ENCODE peak calls at places on chromosomes 1 and 21, in nine cellular contexts. One of them, this sample, is unnamed.

GRCh38 chr1:58584082-58584895 is 7.2 kb upstream of the TACSTD2 start:
- DNase-seq in Caco-2: no peak
- DNase-seq in cardiac septum: no peak
- DNase-seq in NCI-H1105 treated with DMSO at 0.1 percent for 48 hours: no peak
- DNase-seq in stimulated activated CD8-positive, alpha-beta memory T cell treated with anti-CD3 and anti-CD28 coated beads, Interleukin-4, amount 100 ng/mL, for 4 hours: no peak
- DNase-seq in astrocyte of the spinal cord: peak
- DNase-seq in fibroblast of pulmonary artery: peak
- DNase-seq in HuH-7.5: peak
- DNase-seq in iPS-NIHi11: no peak
- DNase-seq in this sample: peak

GRCh38 chr1:11507309-11507708 is 28.4 kb downstream of the DISP3 start:
- DNase-seq in Caco-2: no peak
- DNase-seq in cardiac septum: no peak
- DNase-seq in NCI-H1105 treated with DMSO at 0.1 percent for 48 hours: no peak
- DNase-seq in stimulated activated CD8-positive, alpha-beta memory T cell treated with anti-CD3 and anti-CD28 coated beads, Interleukin-4, amount 100 ng/mL, for 4 hours: no peak
- DNase-seq in astrocyte of the spinal cord: no peak
- DNase-seq in fibroblast of pulmonary artery: no peak
- DNase-seq in HuH-7.5: no peak
- DNase-seq in iPS-NIHi11: no peak
- DNase-seq in this sample: no peak

GRCh38 chr1:209434066-209434465 is 149.4 kb upstream of the CAMK1G start:
- DNase-seq in Caco-2: no peak
- DNase-seq in cardiac septum: no peak
- DNase-seq in NCI-H1105 treated with DMSO at 0.1 percent for 48 hours: no peak
- DNase-seq in stimulated activated CD8-positive, alpha-beta memory T cell treated with anti-CD3 and anti-CD28 coated beads, Interleukin-4, amount 100 ng/mL, for 4 hours: no peak
- DNase-seq in astrocyte of the spinal cord: no peak
- DNase-seq in fibroblast of pulmonary artery: peak
- DNase-seq in HuH-7.5: no peak
- DNase-seq in iPS-NIHi11: no peak
- DNase-seq in this sample: no peak

GRCh38 chr1:221672160-221672762 is 69.6 kb downstream of the DUSP10 start:
- DNase-seq in Caco-2: no peak
- DNase-seq in cardiac septum: no peak
- DNase-seq in NCI-H1105 treated with DMSO at 0.1 percent for 48 hours: no peak
- DNase-seq in stimulated activated CD8-positive, alpha-beta memory T cell treated with anti-CD3 and anti-CD28 coated beads, Interleukin-4, amount 100 ng/mL, for 4 hours: no peak
- DNase-seq in astrocyte of the spinal cord: peak
- DNase-seq in fibroblast of pulmonary artery: peak
- DNase-seq in HuH-7.5: no peak
- DNase-seq in iPS-NIHi11: no peak
- DNase-seq in this sample: no peak

GRCh38 chr1:155044812-155045690 is 6.1 kb upstream of the ADAM15 start:
- DNase-seq in Caco-2: peak
- DNase-seq in cardiac septum: peak
- DNase-seq in NCI-H1105 treated with DMSO at 0.1 percent for 48 hours: peak
- DNase-seq in stimulated activated CD8-positive, alpha-beta memory T cell treated with anti-CD3 and anti-CD28 coated beads, Interleukin-4, amount 100 ng/mL, for 4 hours: no peak
- DNase-seq in astrocyte of the spinal cord: peak
- DNase-seq in fibroblast of pulmonary artery: peak
- DNase-seq in HuH-7.5: peak
- DNase-seq in iPS-NIHi11: peak
- DNase-seq in this sample: peak

GRCh38 chr1:150221552-150221951 is 14.4 kb downstream of the ANP32E start:
- DNase-seq in Caco-2: no peak
- DNase-seq in cardiac septum: no peak
- DNase-seq in NCI-H1105 treated with DMSO at 0.1 percent for 48 hours: peak
- DNase-seq in stimulated activated CD8-positive, alpha-beta memory T cell treated with anti-CD3 and anti-CD28 coated beads, Interleukin-4, amount 100 ng/mL, for 4 hours: no peak
- DNase-seq in astrocyte of the spinal cord: peak
- DNase-seq in fibroblast of pulmonary artery: peak
- DNase-seq in HuH-7.5: no peak
- DNase-seq in iPS-NIHi11: no peak
- DNase-seq in this sample: peak

GRCh38 chr1:225532240-225532944 is 104.6 kb upstream of the LBR start:
- DNase-seq in Caco-2: no peak
- DNase-seq in cardiac septum: no peak
- DNase-seq in NCI-H1105 treated with DMSO at 0.1 percent for 48 hours: peak
- DNase-seq in stimulated activated CD8-positive, alpha-beta memory T cell treated with anti-CD3 and anti-CD28 coated beads, Interleukin-4, amount 100 ng/mL, for 4 hours: no peak
- DNase-seq in astrocyte of the spinal cord: no peak
- DNase-seq in fibroblast of pulmonary artery: no peak
- DNase-seq in HuH-7.5: no peak
- DNase-seq in iPS-NIHi11: no peak
- DNase-seq in this sample: no peak

GRCh38 chr1:226429051-226429461 is 21.2 kb upstream of the PARP1 start:
- DNase-seq in Caco-2: no peak
- DNase-seq in cardiac septum: no peak
- DNase-seq in NCI-H1105 treated with DMSO at 0.1 percent for 48 hours: no peak
- DNase-seq in stimulated activated CD8-positive, alpha-beta memory T cell treated with anti-CD3 and anti-CD28 coated beads, Interleukin-4, amount 100 ng/mL, for 4 hours: no peak
- DNase-seq in astrocyte of the spinal cord: no peak
- DNase-seq in fibroblast of pulmonary artery: no peak
- DNase-seq in HuH-7.5: no peak
- DNase-seq in iPS-NIHi11: no peak
- DNase-seq in this sample: no peak

GRCh38 chr1:207806531-207807394 is 54.9 kb downstream of the CD46 start:
- DNase-seq in Caco-2: no peak
- DNase-seq in cardiac septum: no peak
- DNase-seq in NCI-H1105 treated with DMSO at 0.1 percent for 48 hours: no peak
- DNase-seq in stimulated activated CD8-positive, alpha-beta memory T cell treated with anti-CD3 and anti-CD28 coated beads, Interleukin-4, amount 100 ng/mL, for 4 hours: no peak
- DNase-seq in astrocyte of the spinal cord: peak
- DNase-seq in fibroblast of pulmonary artery: no peak
- DNase-seq in HuH-7.5: no peak
- DNase-seq in iPS-NIHi11: no peak
- DNase-seq in this sample: no peak

GRCh38 chr21:35565204-35565611 is 495.1 kb downstream of the SETD4 start:
- DNase-seq in Caco-2: peak
- DNase-seq in cardiac septum: no peak
- DNase-seq in NCI-H1105 treated with DMSO at 0.1 percent for 48 hours: no peak
- DNase-seq in stimulated activated CD8-positive, alpha-beta memory T cell treated with anti-CD3 and anti-CD28 coated beads, Interleukin-4, amount 100 ng/mL, for 4 hours: no peak
- DNase-seq in astrocyte of the spinal cord: peak
- DNase-seq in fibroblast of pulmonary artery: peak
- DNase-seq in HuH-7.5: no peak
- DNase-seq in iPS-NIHi11: peak
- DNase-seq in this sample: no peak

GRCh38 chr1:51605961-51606723 is 10.8 kb upstream of the OSBPL9 start:
- DNase-seq in Caco-2: no peak
- DNase-seq in cardiac septum: no peak
- DNase-seq in NCI-H1105 treated with DMSO at 0.1 percent for 48 hours: no peak
- DNase-seq in stimulated activated CD8-positive, alpha-beta memory T cell treated with anti-CD3 and anti-CD28 coated beads, Interleukin-4, amount 100 ng/mL, for 4 hours: no peak
- DNase-seq in astrocyte of the spinal cord: no peak
- DNase-seq in fibroblast of pulmonary artery: no peak
- DNase-seq in HuH-7.5: no peak
- DNase-seq in iPS-NIHi11: no peak
- DNase-seq in this sample: no peak

GRCh38 chr1:67937010-67937409 is 103.7 kb upstream of the GNG12 start:
- DNase-seq in Caco-2: no peak
- DNase-seq in cardiac septum: no peak
- DNase-seq in NCI-H1105 treated with DMSO at 0.1 percent for 48 hours: no peak
- DNase-seq in stimulated activated CD8-positive, alpha-beta memory T cell treated with anti-CD3 and anti-CD28 coated beads, Interleukin-4, amount 100 ng/mL, for 4 hours: no peak
- DNase-seq in astrocyte of the spinal cord: no peak
- DNase-seq in fibroblast of pulmonary artery: no peak
- DNase-seq in HuH-7.5: no peak
- DNase-seq in iPS-NIHi11: no peak
- DNase-seq in this sample: no peak

GRCh38 chr21:18499761-18500376 is 96.3 kb upstream of the TMPRSS15 start:
- DNase-seq in Caco-2: peak
- DNase-seq in cardiac septum: no peak
- DNase-seq in NCI-H1105 treated with DMSO at 0.1 percent for 48 hours: peak
- DNase-seq in stimulated activated CD8-positive, alpha-beta memory T cell treated with anti-CD3 and anti-CD28 coated beads, Interleukin-4, amount 100 ng/mL, for 4 hours: no peak
- DNase-seq in astrocyte of the spinal cord: peak
- DNase-seq in fibroblast of pulmonary artery: peak
- DNase-seq in HuH-7.5: no peak
- DNase-seq in iPS-NIHi11: peak
- DNase-seq in this sample: peak

GRCh38 chr21:41634211-41634694 is 126.3 kb upstream of the TMPRSS2 start:
- DNase-seq in Caco-2: peak
- DNase-seq in cardiac septum: peak
- DNase-seq in NCI-H1105 treated with DMSO at 0.1 percent for 48 hours: no peak
- DNase-seq in stimulated activated CD8-positive, alpha-beta memory T cell treated with anti-CD3 and anti-CD28 coated beads, Interleukin-4, amount 100 ng/mL, for 4 hours: no peak
- DNase-seq in astrocyte of the spinal cord: no peak
- DNase-seq in fibroblast of pulmonary artery: no peak
- DNase-seq in HuH-7.5: no peak
- DNase-seq in iPS-NIHi11: peak
- DNase-seq in this sample: no peak

GRCh38 chr1:174883361-174883760 is 116.4 kb upstream of the CACYBP start:
- DNase-seq in Caco-2: no peak
- DNase-seq in cardiac septum: no peak
- DNase-seq in NCI-H1105 treated with DMSO at 0.1 percent for 48 hours: peak
- DNase-seq in stimulated activated CD8-positive, alpha-beta memory T cell treated with anti-CD3 and anti-CD28 coated beads, Interleukin-4, amount 100 ng/mL, for 4 hours: no peak
- DNase-seq in astrocyte of the spinal cord: peak
- DNase-seq in fibroblast of pulmonary artery: peak
- DNase-seq in HuH-7.5: no peak
- DNase-seq in iPS-NIHi11: peak
- DNase-seq in this sample: no peak

GRCh38 chr1:31510853-31511789 is 65.2 kb upstream of the TINAGL1 start:
- DNase-seq in Caco-2: peak
- DNase-seq in cardiac septum: no peak
- DNase-seq in NCI-H1105 treated with DMSO at 0.1 percent for 48 hours: no peak
- DNase-seq in stimulated activated CD8-positive, alpha-beta memory T cell treated with anti-CD3 and anti-CD28 coated beads, Interleukin-4, amount 100 ng/mL, for 4 hours: no peak
- DNase-seq in astrocyte of the spinal cord: no peak
- DNase-seq in fibroblast of pulmonary artery: no peak
- DNase-seq in HuH-7.5: peak
- DNase-seq in iPS-NIHi11: peak
- DNase-seq in this sample: no peak

GRCh38 chr1:162538815-162539431 is 22.6 kb upstream of the UAP1 start:
- DNase-seq in Caco-2: no peak
- DNase-seq in cardiac septum: no peak
- DNase-seq in NCI-H1105 treated with DMSO at 0.1 percent for 48 hours: no peak
- DNase-seq in stimulated activated CD8-positive, alpha-beta memory T cell treated with anti-CD3 and anti-CD28 coated beads, Interleukin-4, amount 100 ng/mL, for 4 hours: no peak
- DNase-seq in astrocyte of the spinal cord: peak
- DNase-seq in fibroblast of pulmonary artery: peak
- DNase-seq in HuH-7.5: no peak
- DNase-seq in iPS-NIHi11: no peak
- DNase-seq in this sample: peak

GRCh38 chr1:75991497-75992114 is 59.4 kb upstream of the ASB17 start:
- DNase-seq in Caco-2: peak
- DNase-seq in cardiac septum: peak
- DNase-seq in NCI-H1105 treated with DMSO at 0.1 percent for 48 hours: peak
- DNase-seq in stimulated activated CD8-positive, alpha-beta memory T cell treated with anti-CD3 and anti-CD28 coated beads, Interleukin-4, amount 100 ng/mL, for 4 hours: peak
- DNase-seq in astrocyte of the spinal cord: peak
- DNase-seq in fibroblast of pulmonary artery: peak
- DNase-seq in HuH-7.5: peak
- DNase-seq in iPS-NIHi11: peak
- DNase-seq in this sample: peak

GRCh38 chr1:160377585-160378206 is 10.8 kb downstream of the NHLH1 start:
- DNase-seq in Caco-2: no peak
- DNase-seq in cardiac septum: no peak
- DNase-seq in NCI-H1105 treated with DMSO at 0.1 percent for 48 hours: no peak
- DNase-seq in stimulated activated CD8-positive, alpha-beta memory T cell treated with anti-CD3 and anti-CD28 coated beads, Interleukin-4, amount 100 ng/mL, for 4 hours: no peak
- DNase-seq in astrocyte of the spinal cord: peak
- DNase-seq in fibroblast of pulmonary artery: peak
- DNase-seq in HuH-7.5: no peak
- DNase-seq in iPS-NIHi11: no peak
- DNase-seq in this sample: no peak

GRCh38 chr1:30757196-30757949 is at the start of gene LAPTM5:
- DNase-seq in Caco-2: no peak
- DNase-seq in cardiac septum: peak
- DNase-seq in NCI-H1105 treated with DMSO at 0.1 percent for 48 hours: no peak
- DNase-seq in stimulated activated CD8-positive, alpha-beta memory T cell treated with anti-CD3 and anti-CD28 coated beads, Interleukin-4, amount 100 ng/mL, for 4 hours: no peak
- DNase-seq in astrocyte of the spinal cord: peak
- DNase-seq in fibroblast of pulmonary artery: peak
- DNase-seq in HuH-7.5: no peak
- DNase-seq in iPS-NIHi11: no peak
- DNase-seq in this sample: no peak